ENCODE peak calls at places on chromosomes 5 and 9, in four cellular contexts. Z, V, Q and E are unnamed samples.
A peak's percentile ranks its signal among the peaks of the same experiment; 100 is the strongest.

GRCh38 chr5:45695680-45696093 is 493 bp downstream of the HCN1 start:
- DNase-seq in Q (no peak), V (no peak), Z (no peak), E (no peak)

GRCh38 chr9:93612796-93613154 is 36.4 kb downstream of the PHF2 start:
- DNase-seq in Q (no peak), V (peak; percentile 46), Z (no peak), E (no peak)

GRCh38 chr9:35273591-35273990 is 111.8 kb downstream of the UNC13B start:
- DNase-seq in Q (no peak), V (peak; percentile 28), Z (no peak), E (no peak)

GRCh38 chr9:106962615-106963363 is 99.8 kb downstream of the ZNF462 start:
- DNase-seq in Q (peak; percentile 10), V (no peak), Z (no peak), E (no peak)

GRCh38 chr5:126446498-126447224 is 23.5 kb downstream of the GRAMD2B start:
- DNase-seq in V (peak; percentile 74), Q (peak; percentile 63), Z (peak; percentile 94), E (no peak)

GRCh38 chr5:59604111-59604510 is 289.4 kb downstream of the PDE4D start:
- DNase-seq in Q (no peak), V (no peak), Z (no peak), E (no peak)

GRCh38 chr9:113665756-113666155 is 202.2 kb downstream of the RGS3 start:
- DNase-seq in V (no peak), Q (no peak), Z (no peak), E (no peak)

GRCh38 chr9:34428325-34428958 is 29.9 kb downstream of the FAM219A start:
- DNase-seq in V (no peak), Z (no peak), Q (no peak), E (no peak)

GRCh38 chr9:137688261-137688660 is 69.5 kb downstream of the EHMT1 start:
- DNase-seq in V (no peak), Z (no peak), Q (no peak), E (no peak)

GRCh38 chr9:117796681-117797080 is 92.5 kb downstream of the TLR4 start:
- DNase-seq in V (no peak), Z (peak; percentile 79), Q (no peak), E (no peak)

GRCh38 chr9:75890541-75891276 is at the start of gene PCSK5:
- DNase-seq in Z (peak; percentile 52), Q (peak; percentile 89), V (peak; percentile 53), E (peak; percentile 88)

GRCh38 chr5:56414056-56414455 is 180.9 kb upstream of the ANKRD55 start:
- DNase-seq in Q (no peak), Z (peak; percentile 42), V (no peak), E (no peak)

GRCh38 chr9:124960409-124960752 is 19.5 kb upstream of the GOLGA1 start:
- DNase-seq in V (no peak), Q (no peak), Z (no peak), E (no peak)

GRCh38 chr9:131276107-131276888 is at the start of gene FAM78A:
- DNase-seq in Z (no peak), V (peak; percentile 72), Q (no peak), E (no peak)

GRCh38 chr5:155147222-155147621 is 133.7 kb downstream of the KIF4B start:
- DNase-seq in Q (no peak), V (no peak), Z (no peak), E (no peak)
- TF ChIP-seq CTCF in Q (no peak), V (peak; percentile 4), Z (peak; percentile 28), E (no peak)

DNA sequence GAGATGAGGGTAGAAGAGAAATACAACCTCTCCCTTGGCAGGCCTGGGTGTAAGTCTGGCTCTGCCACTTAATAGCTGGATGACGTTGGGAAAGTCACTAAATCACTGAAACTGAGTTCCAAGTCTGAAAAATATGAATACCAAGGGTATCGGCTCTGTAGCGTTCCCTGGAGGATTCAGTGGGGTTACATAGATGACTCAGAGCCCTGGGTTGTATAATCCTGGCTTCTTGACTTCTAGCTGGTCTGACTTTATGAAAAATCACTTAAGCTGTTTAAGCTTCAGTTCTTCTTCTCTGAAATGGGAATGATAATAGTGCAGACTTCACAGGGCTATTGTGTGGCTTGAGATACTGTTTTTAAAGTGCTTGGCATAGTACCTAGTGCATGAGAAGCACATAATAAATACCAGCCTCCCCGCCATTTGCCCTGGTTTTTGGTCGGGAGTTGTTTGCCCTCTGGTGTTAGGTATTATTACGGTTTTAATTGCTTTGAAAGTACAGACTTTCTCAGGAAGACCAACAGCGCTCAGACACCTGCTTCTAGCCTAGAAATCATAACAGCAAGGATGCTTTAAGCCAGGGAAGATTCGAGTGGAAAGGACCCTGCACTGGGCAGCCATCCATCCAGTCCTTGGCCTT is 43.0 kb downstream of the CYFIP2 start:
- DNase-seq in V (peak; percentile 33), Q (no peak), Z (no peak), E (no peak)
- TF ChIP-seq CTCF in V (peak; percentile 5), Q (peak; percentile 23), Z (peak; percentile 21), E (no peak)

GRCh38 chr5:141135030-141135717 is at the start of gene PCDHB5:
- DNase-seq in Q (no peak), V (no peak), Z (no peak), E (no peak)
- TF ChIP-seq CTCF in Q (peak; percentile 32), V (no peak), Z (peak; percentile 24), E (no peak)

GRCh38 chr9:81685763-81686613 is 3.4 kb downstream of the TLE1 start:
- DNase-seq in V (peak; percentile 30), Q (peak; percentile 13), Z (no peak), E (no peak)
- TF ChIP-seq CTCF in V (no peak), Q (no peak), Z (peak; percentile 41), E (no peak)

DNA sequence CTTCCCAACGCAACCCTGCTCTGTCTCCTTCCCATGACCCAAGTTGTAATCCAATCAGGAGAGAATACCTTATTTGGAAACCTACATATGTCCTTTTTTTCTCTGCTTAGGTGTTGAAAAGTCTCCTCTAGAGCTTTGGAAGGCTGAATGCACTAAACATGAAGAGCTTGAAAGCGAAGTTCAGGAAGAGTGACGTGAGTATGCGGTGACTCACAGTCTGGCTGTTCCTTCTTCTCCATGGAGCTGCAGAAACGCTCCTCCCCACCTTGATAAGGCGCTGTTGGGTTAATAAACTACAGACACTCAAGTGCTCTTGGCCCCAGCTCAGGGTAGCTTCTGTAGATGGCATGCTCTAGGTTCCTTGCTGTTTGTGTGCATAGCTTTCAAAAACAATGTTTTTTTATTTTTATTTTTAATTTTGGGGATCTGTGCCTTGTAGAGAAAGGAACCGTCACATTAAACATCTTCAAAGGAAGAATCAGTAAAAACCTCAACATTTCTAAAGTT is 30.7 kb downstream of the RAI14 start:
- DNase-seq in V (no peak), Z (no peak), Q (peak; percentile 90), E (peak; percentile 84)
- TF ChIP-seq CTCF in V (no peak), Z (no peak), Q (no peak), E (no peak)

DNA sequence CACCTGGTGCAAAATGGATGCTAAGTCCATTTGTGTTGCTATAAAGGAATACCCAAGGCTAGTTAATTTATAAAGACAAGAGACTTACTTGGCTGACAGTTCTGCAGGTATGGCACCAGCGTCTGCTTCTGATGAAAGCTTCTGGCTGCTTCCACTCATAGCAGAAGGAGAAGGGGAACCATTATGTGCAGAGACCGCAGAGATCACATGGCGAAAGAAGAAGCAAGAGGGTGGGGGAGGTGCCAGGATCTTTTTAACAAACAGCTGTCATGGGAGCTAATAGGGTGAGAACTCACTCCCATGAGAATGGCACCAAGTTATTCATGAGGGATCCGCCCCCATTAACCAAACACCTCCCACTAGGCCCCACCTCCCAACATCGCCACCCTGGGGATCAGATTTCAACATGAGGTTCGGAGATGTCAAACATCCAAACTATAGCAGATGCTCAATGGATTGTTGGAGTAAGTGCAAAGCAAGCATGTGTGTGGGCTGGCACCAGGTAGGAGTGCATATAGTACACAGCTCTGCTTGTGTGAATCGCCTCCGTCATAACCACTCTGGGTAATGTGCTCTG is 125.8 kb upstream of the SLIT3 start:
- DNase-seq in Q (no peak), Z (no peak), V (peak; percentile 9), E (no peak)
- TF ChIP-seq CTCF in Q (no peak), Z (no peak), V (no peak), E (no peak)

GRCh38 chr5:127979475-127979874 is 104.1 kb upstream of the SLC12A2 start:
- DNase-seq in Z (no peak), V (no peak), Q (no peak), E (no peak)

GRCh38 chr5:127976991-127977717 is 106.4 kb upstream of the SLC12A2 start:
- DNase-seq in V (no peak), Q (no peak), Z (no peak), E (no peak)

GRCh38 chr5:127978738-127979300 is 104.7 kb upstream of the SLC12A2 start:
- DNase-seq in Q (no peak), V (no peak), Z (no peak), E (no peak)

GRCh38 chr5:127976525-127976924 is 107.0 kb upstream of the SLC12A2 start:
- DNase-seq in Q (no peak), V (no peak), Z (no peak), E (no peak)

DNA sequence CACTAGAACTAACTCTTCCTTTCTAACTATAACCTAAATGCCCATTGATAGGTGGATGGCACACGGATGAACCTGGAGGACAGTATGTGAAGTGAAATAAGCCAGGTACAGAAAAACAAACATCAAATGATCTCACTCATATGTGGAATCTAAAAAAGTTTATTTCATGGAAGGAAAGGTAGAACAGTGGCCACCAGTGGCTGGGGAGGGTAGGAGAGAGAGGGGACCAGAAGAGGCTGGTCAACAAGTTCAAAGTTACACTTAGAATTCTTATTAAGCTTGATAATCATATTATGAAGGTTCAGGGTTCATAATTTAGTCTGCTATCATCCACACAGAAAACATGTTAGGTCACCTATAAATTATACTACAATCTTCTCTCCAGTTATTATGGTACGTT is 107.6 kb upstream of the SLC12A2 start:
- DNase-seq in V (no peak), Q (no peak), Z (no peak), E (no peak)
- TF ChIP-seq CTCF in V (no peak), Q (no peak), Z (no peak), E (no peak)

GRCh38 chr5:151215546-151215880 is 8.4 kb downstream of the CCDC69 start:
- DNase-seq in Q (no peak), V (no peak), Z (no peak), E (no peak)

GRCh38 chr5:151212361-151212899 is 11.5 kb downstream of the CCDC69 start:
- DNase-seq in V (peak; percentile 45), Z (no peak), Q (no peak), E (no peak)

GRCh38 chr5:151214614-151215545 is 9.0 kb downstream of the CCDC69 start:
- DNase-seq in V (peak; percentile 97), Z (no peak), Q (no peak), E (no peak)

GRCh38 chr5:151216781-151217180 is 7.1 kb downstream of the CCDC69 start:
- DNase-seq in Z (no peak), Q (no peak), V (no peak), E (no peak)

DNA sequence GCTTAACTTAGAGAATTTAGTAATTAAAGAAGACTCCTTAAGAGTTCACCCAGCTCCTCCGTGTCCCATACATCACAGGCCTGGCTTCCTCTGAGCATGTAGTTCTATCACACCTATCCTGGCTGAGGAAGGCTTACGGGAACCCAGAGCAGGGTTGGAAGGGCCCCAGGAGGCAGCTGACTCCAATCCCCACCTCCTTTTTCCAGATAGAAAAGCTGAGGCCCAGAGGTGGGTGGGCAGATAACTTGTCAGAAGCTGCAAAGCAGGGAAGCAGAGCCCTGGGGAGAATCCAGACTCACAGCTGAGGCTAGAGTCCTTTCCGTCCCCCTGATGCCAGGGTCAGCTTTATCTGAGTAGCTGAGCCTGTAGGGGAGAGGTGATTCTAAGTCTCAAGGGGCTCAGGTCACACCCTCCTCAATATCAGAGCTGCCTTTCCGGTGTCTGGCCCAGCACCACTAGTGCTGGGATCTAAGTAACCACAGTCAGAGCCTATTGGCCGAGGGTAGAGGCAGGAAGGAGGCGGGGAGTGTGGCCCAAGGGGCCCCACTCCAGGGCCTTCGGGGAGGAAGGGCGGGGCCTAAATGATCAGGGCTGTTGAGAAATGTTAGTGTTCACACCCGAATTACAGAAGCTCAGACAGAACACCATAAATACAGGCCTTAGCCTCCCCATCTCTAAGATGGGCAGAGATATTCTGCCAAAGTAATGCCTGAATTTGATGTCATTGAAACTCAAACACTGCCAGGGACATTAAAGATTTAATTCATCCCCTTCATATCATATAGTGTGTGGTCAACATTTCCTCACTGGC is 9.9 kb downstream of the CCDC69 start:
- DNase-seq in Q (no peak), Z (no peak), V (peak; percentile 96), E (no peak)
- TF ChIP-seq CTCF in Q (no peak), Z (no peak), V (no peak), E (no peak)